ENCODE peak calls at places on chromosomes 4 and X, in six cellular contexts. L is GM23248, V is MM.1S, Z is GM23338, B is neural progenitor cell, W is SK-N-SH. E is an unnamed sample.

GRCh38 chrX:13131511-13132137 is 87.2 kb upstream of the FAM9C start:
- DNase-seq in L (no peak), V (peak; percentile 60), Z (peak; percentile 7), B (no peak), W (no peak), E (no peak)

GRCh38 chr4:148376151-148376550 is 66.1 kb downstream of the NR3C2 start:
- DNase-seq in L (no peak), V (peak; percentile 73), Z (no peak), B (no peak), W (peak; percentile 3), E (peak; percentile 85)

GRCh38 chr4:30837131-30837539 is 117.0 kb downstream of the PCDH7 start:
- DNase-seq in L (no peak), V (no peak), Z (peak; percentile 57), B (peak; percentile 67), W (no peak), E (no peak)

GRCh38 chrX:103531002-103531401 is 11.7 kb upstream of the RAB40A start:
- DNase-seq in L (peak; percentile 85), V (no peak), Z (no peak), B (no peak), W (no peak), E (no peak)

GRCh38 chr4:9762823-9763475 is 18.5 kb upstream of the DRD5 start:
- DNase-seq in L (peak; percentile 83), V (peak; percentile 83), Z (peak; percentile 87), B (peak; percentile 88), W (peak; percentile 59), E (peak; percentile 72)

GRCh38 chr4:55736605-55737183 is 82.9 kb upstream of the EXOC1L start:
- DNase-seq in L (peak; percentile 32), V (peak; percentile 19), Z (peak; percentile 37), B (no peak), W (peak; percentile 19), E (peak; percentile 64)

GRCh38 chr4:173924561-173924960 is 358.9 kb downstream of the FBXO8 start:
- DNase-seq in L (no peak), V (no peak), Z (no peak), B (no peak), W (peak; percentile 70), E (no peak)

GRCh38 chr4:72302981-72303704 is 265.9 kb downstream of the ADAMTS3 start:
- DNase-seq in L (peak; percentile 55), V (peak; percentile 43), Z (peak; percentile 82), B (peak; percentile 73), W (peak; percentile 16), E (peak; percentile 80)

GRCh38 chr4:109990307-109991257 is 77.9 kb downstream of the EGF start:
- DNase-seq in L (no peak), V (peak; percentile 78), Z (no peak), B (no peak), W (no peak), E (no peak)

GRCh38 chr4:110503588-110504435 is 27.9 kb downstream of the ENPEP start:
- DNase-seq in L (peak; percentile 50), V (peak; percentile 32), Z (no peak), B (no peak), W (no peak), E (no peak)

GRCh38 chr4:24686866-24687672 is 102.7 kb upstream of the DHX15 start:
- DNase-seq in L (no peak), V (no peak), Z (peak; percentile 78), B (peak; percentile 49), W (peak; percentile 26), E (peak; percentile 54)

GRCh38 chr4:113555868-113556267 is 205.7 kb downstream of the CAMK2D start:
- DNase-seq in L (no peak), V (no peak), Z (no peak), B (no peak), W (no peak), E (no peak)

GRCh38 chr4:186746581-186746980 is 22.9 kb upstream of the FAT1 start:
- DNase-seq in L (peak; percentile 82), V (no peak), Z (no peak), B (no peak), W (no peak), E (no peak)

GRCh38 chr4:14906805-14907204 is 95.5 kb upstream of the CPEB2 start:
- DNase-seq in L (no peak), V (no peak), Z (no peak), B (no peak), W (no peak), E (no peak)

GRCh38 chr4:41207330-41207831 is 7.0 kb downstream of the APBB2 start:
- DNase-seq in L (peak; percentile 58), V (no peak), Z (no peak), B (no peak), W (no peak), E (no peak)

GRCh38 chrX:40671126-40671525 is 23.8 kb upstream of the CXorf38 start:
- DNase-seq in L (no peak), V (no peak), Z (no peak), B (no peak), W (no peak), E (no peak)

DNA sequence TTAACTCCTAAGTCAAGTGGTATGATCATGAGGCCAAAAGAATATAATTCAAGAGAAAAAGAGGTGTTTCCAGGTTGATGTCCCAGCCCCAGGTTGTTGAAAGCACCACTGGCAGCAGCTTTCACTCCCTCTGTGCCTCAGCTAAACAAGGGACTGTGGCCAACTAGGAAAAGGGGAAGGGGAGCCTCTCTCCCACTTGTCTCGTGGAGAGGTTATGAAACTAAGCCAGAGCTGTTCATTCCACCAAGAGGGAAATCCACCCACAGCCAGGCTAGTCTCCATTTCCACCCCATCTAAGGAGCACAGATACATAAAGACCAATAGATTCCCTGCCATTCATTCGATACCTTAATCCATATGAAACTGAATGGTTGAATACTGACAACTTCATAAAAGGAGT is 8.1 kb downstream of the ANXA5 start:
- DNase-seq in L (no peak), V (no peak), Z (no peak), B (no peak), W (no peak), E (no peak)
- H3F3A ChIP-seq in L (peaks cover 61% of the 10 kb centered on the region), V (no peaks in the 10 kb centered on the region), Z (no peaks in the 10 kb centered on the region), B (no peaks in the 10 kb centered on the region), W (peaks cover 30% of the 10 kb centered on the region), E (peaks cover 16% of the 10 kb centered on the region)

GRCh38 chr4:63728480-63729177 is 680.6 kb downstream of the TECRL start:
- DNase-seq in L (no peak), V (no peak), Z (peak; percentile 44), B (peak; percentile 51), W (no peak), E (no peak)
- TF ChIP-seq EZH2phosphoT487 in L (no peak), V (no peak), Z (no peak), B (no peak), W (no peak), E (no peak)

DNA sequence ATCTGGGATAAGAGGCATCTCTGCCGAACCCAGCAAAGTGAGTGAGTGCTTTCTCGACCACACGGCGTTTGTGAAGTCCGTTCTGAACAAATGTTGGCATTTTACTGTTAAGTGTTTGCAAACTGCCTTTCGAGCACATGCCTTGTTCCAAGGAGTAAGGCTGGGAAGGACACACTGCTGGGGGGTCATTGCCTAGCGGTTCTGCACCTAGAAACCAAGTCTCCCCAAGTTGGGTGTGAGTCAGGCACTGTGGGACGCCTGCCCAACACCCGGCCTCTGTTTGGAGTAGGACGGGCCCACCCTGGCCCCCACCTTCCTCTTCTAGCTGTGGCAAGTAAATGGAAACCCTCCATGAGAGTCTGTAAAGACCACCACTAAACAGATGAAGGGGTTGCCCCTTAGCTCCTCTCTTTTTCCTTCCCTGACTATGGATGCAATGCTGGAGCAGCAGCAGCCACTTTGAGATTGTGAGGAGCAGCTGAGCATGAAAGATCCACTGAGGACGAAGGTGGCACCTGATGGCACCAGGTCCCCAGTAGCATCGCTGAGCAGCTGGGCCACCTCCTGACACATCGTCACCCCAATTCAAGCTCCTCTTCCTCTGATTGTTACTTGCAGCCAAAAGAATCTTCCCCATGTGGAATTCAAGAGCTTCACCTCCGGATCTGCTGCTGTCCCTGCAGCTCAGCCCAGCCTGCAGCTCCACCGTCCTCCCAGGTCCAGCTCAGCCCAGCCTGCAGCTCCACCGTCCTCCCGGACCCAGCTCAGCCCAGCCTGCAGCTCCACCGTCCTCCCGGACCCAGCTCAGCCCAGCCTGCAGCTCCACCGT is 6.3 kb downstream of the CPLX1 start:
- DNase-seq in L (no peak), V (no peak), Z (no peak), B (no peak), W (no peak), E (no peak)
- H3K27me3 ChIP-seq in L (peaks cover 48% of the 10 kb centered on the region), V (no peaks in the 10 kb centered on the region), Z (peaks cover 44% of the 10 kb centered on the region), B (peaks cover 100% of the 10 kb centered on the region), W (peaks cover 18% of the 10 kb centered on the region), E (peaks cover 4% of the 10 kb centered on the region)

GRCh38 chr4:1505511-1506451 is 99.5 kb upstream of the NKX1-1 start:
- DNase-seq in L (no peak), V (no peak), Z (no peak), B (no peak), W (peak; percentile 25), E (no peak)
- H3F3A ChIP-seq in L (no peaks in the 10 kb centered on the region), V (no peaks in the 10 kb centered on the region), Z (no peaks in the 10 kb centered on the region), B (no peaks in the 10 kb centered on the region), W (no peaks in the 10 kb centered on the region), E (no peaks in the 10 kb centered on the region)

DNA sequence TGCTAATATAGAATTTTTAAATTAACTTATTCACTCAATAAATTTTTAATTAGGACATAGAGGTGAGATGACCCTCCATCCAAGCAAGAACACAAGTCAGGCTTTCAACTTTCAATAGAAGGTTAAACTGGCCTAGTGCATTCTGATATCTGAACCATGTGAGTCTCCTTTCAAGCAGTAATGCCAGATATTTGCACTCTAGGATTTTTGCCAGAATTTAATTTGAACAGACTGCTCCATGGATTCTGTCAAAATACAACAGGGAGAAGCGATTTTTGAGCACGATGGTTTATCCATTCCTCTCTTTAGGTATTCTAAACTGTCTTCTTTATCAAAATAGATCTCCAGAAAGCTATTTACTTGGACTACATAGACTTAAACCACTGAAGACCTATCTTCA is 72.0 kb upstream of the DCLK2 start:
- DNase-seq in L (peak; percentile 38), V (no peak), Z (no peak), B (no peak), W (no peak), E (no peak)
- TF ChIP-seq EZH2phosphoT487 in L (no peak), V (no peak), Z (no peak), B (no peak), W (no peak), E (no peak)

GRCh38 chr4:6196871-6197270 is 3.5 kb downstream of the JAKMIP1 start:
- DNase-seq in L (no peak), V (no peak), Z (no peak), B (no peak), W (no peak), E (no peak)
- H3K27me3 ChIP-seq in L (peaks cover 14% of the 10 kb centered on the region), V (peaks cover 5% of the 10 kb centered on the region), Z (peaks cover 13% of the 10 kb centered on the region), B (peaks cover 37% of the 10 kb centered on the region), W (no peaks in the 10 kb centered on the region), E (peaks cover 22% of the 10 kb centered on the region)

DNA sequence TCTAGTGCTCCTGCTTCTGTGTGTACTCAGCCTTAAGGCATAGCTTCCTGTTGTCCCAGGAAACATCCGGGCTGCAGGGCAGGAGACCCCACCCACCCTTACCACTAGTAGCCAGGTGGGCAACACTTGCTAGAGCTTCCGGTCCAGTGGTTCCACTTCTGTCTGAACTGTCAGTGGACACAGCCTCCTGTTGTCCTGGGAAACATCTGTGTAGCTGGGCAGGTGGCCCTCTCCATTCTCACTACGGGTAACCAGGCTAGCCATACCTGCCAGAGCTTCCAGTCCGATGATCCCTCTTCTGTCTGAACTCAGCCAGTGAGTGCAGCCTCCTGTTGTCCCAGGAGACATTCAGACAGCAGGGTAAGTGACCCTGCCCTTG is 372.2 kb downstream of the INPP4B start:
- DNase-seq in L (no peak), V (peak; percentile 19), Z (no peak), B (no peak), W (no peak), E (no peak)
- H3F3A ChIP-seq in L (no peaks in the 10 kb centered on the region), V (peaks cover 22% of the 10 kb centered on the region), Z (no peaks in the 10 kb centered on the region), B (no peaks in the 10 kb centered on the region), W (no peaks in the 10 kb centered on the region), E (peaks cover 15% of the 10 kb centered on the region)